ENCODE peak calls at places on chromosome 21, in ten cellular contexts. One of them, this sample, is unnamed.

GRCh38 chr21:28944296-28944695 is 48.4 kb downstream of the LTN1 start:
- DNase-seq in NCI-H1436: no peak
- DNase-seq in Right ventricle myocardium superior: no peak
- DNase-seq in CD8-positive, alpha-beta T cell: no peak
- DNase-seq in GM23338: no peak
- DNase-seq in stimulated activated CD8-positive, alpha-beta memory T cell treated with anti-CD3 and anti-CD28 coated beads, Interleukin-2, amount 100 ng/mL, for 48 hours: no peak
- DNase-seq in left lobe of liver: no peak
- DNase-seq in GM20000: no peak
- DNase-seq in NT2/D1: no peak
- DNase-seq in HTR-8/SVneo: no peak
- DNase-seq in this sample: no peak

GRCh38 chr21:46354046-46354445 is 30.1 kb downstream of the PCNT start:
- DNase-seq in NCI-H1436: no peak
- DNase-seq in Right ventricle myocardium superior: no peak
- DNase-seq in CD8-positive, alpha-beta T cell: no peak
- DNase-seq in GM23338: no peak
- DNase-seq in stimulated activated CD8-positive, alpha-beta memory T cell treated with anti-CD3 and anti-CD28 coated beads, Interleukin-2, amount 100 ng/mL, for 48 hours: no peak
- DNase-seq in left lobe of liver: no peak
- DNase-seq in GM20000: no peak
- DNase-seq in NT2/D1: no peak
- DNase-seq in HTR-8/SVneo: no peak
- DNase-seq in this sample: no peak

GRCh38 chr21:32770514-32771133 is 931 bp downstream of the PAXBP1 start:
- DNase-seq in NCI-H1436: no peak
- DNase-seq in Right ventricle myocardium superior: peak
- DNase-seq in CD8-positive, alpha-beta T cell: no peak
- DNase-seq in GM23338: no peak
- DNase-seq in stimulated activated CD8-positive, alpha-beta memory T cell treated with anti-CD3 and anti-CD28 coated beads, Interleukin-2, amount 100 ng/mL, for 48 hours: no peak
- DNase-seq in left lobe of liver: peak
- DNase-seq in GM20000: no peak
- DNase-seq in NT2/D1: peak
- DNase-seq in HTR-8/SVneo: peak
- DNase-seq in this sample: no peak

GRCh38 chr21:46039891-46040660 is 57.8 kb upstream of the COL6A2 start:
- DNase-seq in NCI-H1436: no peak
- DNase-seq in Right ventricle myocardium superior: no peak
- DNase-seq in CD8-positive, alpha-beta T cell: no peak
- DNase-seq in GM23338: no peak
- DNase-seq in stimulated activated CD8-positive, alpha-beta memory T cell treated with anti-CD3 and anti-CD28 coated beads, Interleukin-2, amount 100 ng/mL, for 48 hours: no peak
- DNase-seq in left lobe of liver: no peak
- DNase-seq in GM20000: no peak
- DNase-seq in NT2/D1: no peak
- DNase-seq in HTR-8/SVneo: no peak
- DNase-seq in this sample: no peak

GRCh38 chr21:33268736-33269441 is 2.7 kb downstream of the IL10RB start:
- DNase-seq in NCI-H1436: no peak
- DNase-seq in Right ventricle myocardium superior: no peak
- DNase-seq in CD8-positive, alpha-beta T cell: no peak
- DNase-seq in GM23338: no peak
- DNase-seq in stimulated activated CD8-positive, alpha-beta memory T cell treated with anti-CD3 and anti-CD28 coated beads, Interleukin-2, amount 100 ng/mL, for 48 hours: no peak
- DNase-seq in left lobe of liver: peak
- DNase-seq in GM20000: peak
- DNase-seq in NT2/D1: no peak
- DNase-seq in HTR-8/SVneo: no peak
- DNase-seq in this sample: peak

GRCh38 chr21:42298237-42298636 is 17.0 kb downstream of the TFF3 start:
- DNase-seq in NCI-H1436: no peak
- DNase-seq in Right ventricle myocardium superior: no peak
- DNase-seq in CD8-positive, alpha-beta T cell: no peak
- DNase-seq in GM23338: no peak
- DNase-seq in stimulated activated CD8-positive, alpha-beta memory T cell treated with anti-CD3 and anti-CD28 coated beads, Interleukin-2, amount 100 ng/mL, for 48 hours: no peak
- DNase-seq in left lobe of liver: no peak
- DNase-seq in GM20000: no peak
- DNase-seq in NT2/D1: no peak
- DNase-seq in HTR-8/SVneo: no peak
- DNase-seq in this sample: no peak

GRCh38 chr21:27250386-27250785 is 283.5 kb upstream of the ADAMTS5 start:
- DNase-seq in NCI-H1436: no peak
- DNase-seq in Right ventricle myocardium superior: no peak
- DNase-seq in CD8-positive, alpha-beta T cell: no peak
- DNase-seq in GM23338: no peak
- DNase-seq in stimulated activated CD8-positive, alpha-beta memory T cell treated with anti-CD3 and anti-CD28 coated beads, Interleukin-2, amount 100 ng/mL, for 48 hours: no peak
- DNase-seq in left lobe of liver: no peak
- DNase-seq in GM20000: no peak
- DNase-seq in NT2/D1: no peak
- DNase-seq in HTR-8/SVneo: no peak
- DNase-seq in this sample: no peak

GRCh38 chr21:32382108-32382601 is 10.7 kb downstream of the URB1 start:
- DNase-seq in NCI-H1436: no peak
- DNase-seq in Right ventricle myocardium superior: no peak
- DNase-seq in CD8-positive, alpha-beta T cell: peak
- DNase-seq in GM23338: no peak
- DNase-seq in stimulated activated CD8-positive, alpha-beta memory T cell treated with anti-CD3 and anti-CD28 coated beads, Interleukin-2, amount 100 ng/mL, for 48 hours: no peak
- DNase-seq in left lobe of liver: no peak
- DNase-seq in GM20000: no peak
- DNase-seq in NT2/D1: no peak
- DNase-seq in HTR-8/SVneo: peak
- DNase-seq in this sample: no peak

This sample was measured in body of pancreas.